ENCODE peak calls at places on chromosomes 2 and 18, in nine cellular contexts. E is substantia nigra; T is HT1080; W is aorta; I is effector memory CD8-positive, alpha-beta T cell; P is stimulated activated CD4-positive, alpha-beta T cell treated with anti-CD3 and anti-CD28 coated beads, Interleukin-2, amount 100 ng/mL, for 4 hours; A is hepatocyte; O is WTC11; Q is NCI-H1092 treated with DMSO at 0.1 percent for 48 hours. U is an unnamed sample.

GRCh38 chr2:69012310-69013122 is 463 bp upstream of the ANTXR1 start:
- DNase-seq in T (no peak), I (peak), P (peak), W (peak), A (peak), E (peak), O (no peak), Q (peak), U (peak)

GRCh38 chr2:230850358-230850658 is 14.4 kb upstream of the ITM2C start:
- DNase-seq in I (no peak), Q (no peak), E (no peak), O (no peak), A (no peak), P (no peak), W (no peak), T (no peak), U (no peak)

GRCh38 chr2:16053437-16054257 is 113.3 kb downstream of the MYCN start:
- DNase-seq in T (no peak), Q (no peak), A (no peak), W (no peak), I (no peak), O (no peak), E (no peak), P (no peak), U (no peak)

GRCh38 chr2:128660836-128661235 is 342.2 kb upstream of the HS6ST1 start:
- DNase-seq in T (no peak), E (no peak), P (no peak), I (no peak), A (no peak), O (no peak), W (no peak), Q (no peak), U (no peak)

GRCh38 chr2:26035110-26035728 is 1.3 kb downstream of the RAB10 start:
- DNase-seq in I (no peak), W (no peak), E (no peak), P (no peak), A (no peak), T (no peak), Q (no peak), O (no peak), U (no peak)

GRCh38 chr2:115200016-115200415 is 757.6 kb downstream of the DPP10 start:
- DNase-seq in P (no peak), Q (no peak), A (no peak), E (no peak), O (no peak), T (no peak), I (no peak), W (no peak), U (no peak)

GRCh38 chr2:102599486-102599885 is 19.9 kb upstream of the SLC9A2 start:
- DNase-seq in W (no peak), I (no peak), T (no peak), Q (no peak), O (peak), E (no peak), P (no peak), A (no peak), U (no peak)

GRCh38 chr2:181998045-181998444 is 12.4 kb downstream of the PPP1R1C start:
- DNase-seq in P (no peak), A (no peak), T (peak), O (no peak), W (no peak), I (no peak), Q (peak), E (no peak), U (no peak)

GRCh38 chr2:24739355-24740025 is 53.7 kb downstream of the PTRHD1 start:
- DNase-seq in E (no peak), A (no peak), I (no peak), O (no peak), T (no peak), P (no peak), W (no peak), Q (no peak), U (no peak)

GRCh38 chr2:37802106-37802791 is 122.8 kb upstream of the RMDN2 start:
- DNase-seq in W (no peak), Q (peak), T (no peak), I (no peak), P (no peak), E (no peak), A (peak), O (no peak), U (no peak)

GRCh38 chr18:67509711-67510110 is 6.8 kb downstream of the DSEL start:
- DNase-seq in W (no peak), O (no peak), I (no peak), A (no peak), E (no peak), P (no peak), Q (no peak), T (no peak), U (no peak)

GRCh38 chr2:128347701-128348504 is 29.2 kb upstream of the HS6ST1 start:
- DNase-seq in E (peak), P (no peak), O (no peak), A (peak), Q (peak), T (no peak), W (peak), I (no peak), U (peak)

GRCh38 chr18:49052891-49053644 is 102.3 kb upstream of the SMAD7 start:
- DNase-seq in P (no peak), E (no peak), A (no peak), O (no peak), W (no peak), T (peak), I (peak), Q (no peak), U (no peak)

GRCh38 chr2:226887940-226888339 is 52.1 kb downstream of the RHBDD1 start:
- DNase-seq in T (no peak), O (no peak), E (no peak), A (no peak), W (no peak), P (no peak), I (no peak), Q (no peak), U (no peak)

GRCh38 chr2:165601866-165602636 is 132.6 kb downstream of the CSRNP3 start:
- DNase-seq in A (peak), W (no peak), E (no peak), I (no peak), Q (no peak), O (no peak), T (peak), P (no peak), U (no peak)

GRCh38 chr18:73214970-73215369 is 347.2 kb upstream of the NETO1 start:
- DNase-seq in Q (no peak), O (no peak), T (no peak), A (peak), I (no peak), P (no peak), E (no peak), W (no peak), U (no peak)

GRCh38 chr2:192828947-192829346 is 634.2 kb upstream of the TMEFF2 start:
- DNase-seq in P (no peak), I (no peak), A (no peak), E (no peak), Q (no peak), O (no peak), T (peak), W (peak), U (no peak)

GRCh38 chr2:43230481-43230880 is 4.1 kb upstream of the ZFP36L2 start:
- DNase-seq in A (no peak), O (peak), T (no peak), P (no peak), I (no peak), E (no peak), W (no peak), Q (no peak), U (no peak)

GRCh38 chr2:44580875-44581515 is 219.2 kb downstream of the CAMKMT start:
- DNase-seq in P (no peak), W (no peak), I (no peak), Q (no peak), T (no peak), E (no peak), O (no peak), A (no peak), U (no peak)

GRCh38 chr18:43192408-43192807 is 76.9 kb upstream of the RIT2 start:
- DNase-seq in W (no peak), E (no peak), A (no peak), P (no peak), T (peak), Q (no peak), I (no peak), O (no peak), U (no peak)

GRCh38 chr2:215979615-215980014 is 33.7 kb downstream of the MREG start:
- DNase-seq in I (no peak), Q (no peak), W (no peak), A (no peak), T (no peak), P (no peak), E (no peak), O (no peak), U (no peak)

GRCh38 chr2:157229572-157229971 is 27.9 kb upstream of the GALNT5 start:
- DNase-seq in P (no peak), T (peak), Q (no peak), I (no peak), O (no peak), W (peak), A (no peak), E (no peak), U (no peak)

GRCh38 chr18:23038712-23039111 is 96.6 kb upstream of the CABLES1 start:
- DNase-seq in W (no peak), T (peak), O (no peak), E (no peak), P (no peak), A (peak), Q (no peak), I (no peak), U (no peak)

GRCh38 chr2:231394201-231395141 is 1.0 kb upstream of the B3GNT7 start:
- DNase-seq in I (no peak), O (peak), Q (no peak), T (no peak), W (no peak), E (no peak), A (peak), P (no peak), U (no peak)

GRCh38 chr2:234256516-234256915 is 206.0 kb downstream of the SPP2 start:
- DNase-seq in P (no peak), O (no peak), A (no peak), I (no peak), Q (no peak), E (no peak), W (no peak), T (no peak), U (no peak)

GRCh38 chr2:25389161-25389560 is 47.4 kb upstream of the DNMT3A start:
- DNase-seq in T (no peak), I (no peak), W (no peak), P (no peak), A (no peak), Q (no peak), E (no peak), O (no peak), U (no peak)

GRCh38 chr2:168278424-168278888 is 31.1 kb upstream of the STK39 start:
- DNase-seq in P (no peak), E (no peak), T (peak), I (no peak), O (no peak), Q (no peak), W (no peak), A (peak), U (no peak)

GRCh38 chr2:221189431-221189830 is 382.7 kb downstream of the EPHA4 start:
- DNase-seq in W (no peak), T (no peak), A (no peak), O (peak), P (no peak), Q (no peak), I (no peak), E (no peak), U (no peak)

GRCh38 chr2:202164409-202164808 is 74.0 kb downstream of the SUMO1 start:
- DNase-seq in W (no peak), E (no peak), O (no peak), I (no peak), P (no peak), Q (no peak), A (peak), T (no peak), U (no peak)

U was measured in head of caudate nucleus.